ENCODE peak calls at places on chromosome 22, in ten cellular contexts. One of them, this sample, is unnamed.

GRCh38 chr22:49703990-49704344 is 123.7 kb downstream of the BRD1 start:
- DNase-seq in transverse colon: no peak
- DNase-seq in upper lobe of left lung: no peak
- DNase-seq in suprapubic skin: no peak
- DNase-seq in ovary: no peak
- DNase-seq in A549: no peak
- DNase-seq in esophagus muscularis mucosa: no peak
- DNase-seq in sigmoid colon: no peak
- DNase-seq in tibial nerve: no peak
- DNase-seq in H1: no peak
- DNase-seq in this sample: no peak

GRCh38 chr22:45246060-45246985 is 5.6 kb upstream of the KIAA0930 start:
- DNase-seq in transverse colon: peak
- DNase-seq in upper lobe of left lung: no peak
- DNase-seq in suprapubic skin: no peak
- DNase-seq in ovary: peak
- DNase-seq in A549: peak
- DNase-seq in esophagus muscularis mucosa: no peak
- DNase-seq in sigmoid colon: peak
- DNase-seq in tibial nerve: no peak
- DNase-seq in H1: no peak
- DNase-seq in this sample: peak

GRCh38 chr22:49642331-49642730 is 185.3 kb downstream of the BRD1 start:
- DNase-seq in transverse colon: no peak
- DNase-seq in upper lobe of left lung: no peak
- DNase-seq in suprapubic skin: no peak
- DNase-seq in ovary: no peak
- DNase-seq in A549: no peak
- DNase-seq in esophagus muscularis mucosa: no peak
- DNase-seq in sigmoid colon: no peak
- DNase-seq in tibial nerve: no peak
- DNase-seq in H1: no peak
- DNase-seq in this sample: no peak

GRCh38 chr22:20107471-20107901 is 8.4 kb upstream of the RANBP1 start:
- DNase-seq in transverse colon: no peak
- DNase-seq in upper lobe of left lung: peak
- DNase-seq in suprapubic skin: no peak
- DNase-seq in ovary: no peak
- DNase-seq in A549: no peak
- DNase-seq in esophagus muscularis mucosa: no peak
- DNase-seq in sigmoid colon: no peak
- DNase-seq in tibial nerve: no peak
- DNase-seq in H1: no peak
- DNase-seq in this sample: no peak

GRCh38 chr22:25406510-25407210 is 157.8 kb upstream of the GRK3 start:
- DNase-seq in transverse colon: no peak
- DNase-seq in upper lobe of left lung: no peak
- DNase-seq in suprapubic skin: peak
- DNase-seq in ovary: no peak
- DNase-seq in A549: no peak
- DNase-seq in esophagus muscularis mucosa: no peak
- DNase-seq in sigmoid colon: peak
- DNase-seq in tibial nerve: no peak
- DNase-seq in H1: no peak
- DNase-seq in this sample: no peak

GRCh38 chr22:41524283-41524682 is 20.0 kb downstream of the POLR3H start:
- DNase-seq in transverse colon: peak
- DNase-seq in upper lobe of left lung: no peak
- DNase-seq in suprapubic skin: no peak
- DNase-seq in ovary: peak
- DNase-seq in A549: no peak
- DNase-seq in esophagus muscularis mucosa: peak
- DNase-seq in sigmoid colon: peak
- DNase-seq in tibial nerve: peak
- DNase-seq in H1: no peak
- DNase-seq in this sample: peak

GRCh38 chr22:28799834-28800307 is 498 bp downstream of the XBP1 start:
- DNase-seq in transverse colon: peak
- DNase-seq in upper lobe of left lung: peak
- DNase-seq in suprapubic skin: peak
- DNase-seq in ovary: peak
- DNase-seq in A549: no peak
- DNase-seq in esophagus muscularis mucosa: no peak
- DNase-seq in sigmoid colon: peak
- DNase-seq in tibial nerve: peak
- DNase-seq in H1: no peak
- DNase-seq in this sample: peak

GRCh38 chr22:50319503-50319951 is 7.3 kb downstream of the DENND6B start:
- DNase-seq in transverse colon: no peak
- DNase-seq in upper lobe of left lung: peak
- DNase-seq in suprapubic skin: no peak
- DNase-seq in ovary: no peak
- DNase-seq in A549: no peak
- DNase-seq in esophagus muscularis mucosa: no peak
- DNase-seq in sigmoid colon: no peak
- DNase-seq in tibial nerve: no peak
- DNase-seq in H1: no peak
- DNase-seq in this sample: no peak

GRCh38 chr22:45212992-45213751 is 27.5 kb downstream of the KIAA0930 start:
- DNase-seq in transverse colon: peak
- DNase-seq in upper lobe of left lung: peak
- DNase-seq in suprapubic skin: no peak
- DNase-seq in ovary: no peak
- DNase-seq in A549: no peak
- DNase-seq in esophagus muscularis mucosa: no peak
- DNase-seq in sigmoid colon: peak
- DNase-seq in tibial nerve: no peak
- DNase-seq in H1: no peak
- DNase-seq in this sample: no peak

GRCh38 chr22:50701076-50701419 is 28.4 kb downstream of the SHANK3 start:
- DNase-seq in transverse colon: no peak
- DNase-seq in upper lobe of left lung: no peak
- DNase-seq in suprapubic skin: peak
- DNase-seq in ovary: no peak
- DNase-seq in A549: no peak
- DNase-seq in esophagus muscularis mucosa: no peak
- DNase-seq in sigmoid colon: peak
- DNase-seq in tibial nerve: no peak
- DNase-seq in H1: no peak
- DNase-seq in this sample: no peak

GRCh38 chr22:50011447-50012200 is 941 bp downstream of the IL17REL start:
- DNase-seq in transverse colon: no peak
- DNase-seq in upper lobe of left lung: peak
- DNase-seq in suprapubic skin: peak
- DNase-seq in ovary: no peak
- DNase-seq in A549: no peak
- DNase-seq in esophagus muscularis mucosa: no peak
- DNase-seq in sigmoid colon: peak
- DNase-seq in tibial nerve: no peak
- DNase-seq in H1: no peak
- DNase-seq in this sample: no peak

GRCh38 chr22:45493286-45493771 is 9.4 kb upstream of the FBLN1 start:
- DNase-seq in transverse colon: no peak
- DNase-seq in upper lobe of left lung: no peak
- DNase-seq in suprapubic skin: no peak
- DNase-seq in ovary: peak
- DNase-seq in A549: no peak
- DNase-seq in esophagus muscularis mucosa: no peak
- DNase-seq in sigmoid colon: peak
- DNase-seq in tibial nerve: no peak
- DNase-seq in H1: no peak
- DNase-seq in this sample: no peak

GRCh38 chr22:43829904-43830851 is 18.1 kb upstream of the EFCAB6 start:
- DNase-seq in transverse colon: no peak
- DNase-seq in upper lobe of left lung: peak
- DNase-seq in suprapubic skin: peak
- DNase-seq in ovary: no peak
- DNase-seq in A549: no peak
- DNase-seq in esophagus muscularis mucosa: no peak
- DNase-seq in sigmoid colon: peak
- DNase-seq in tibial nerve: peak
- DNase-seq in H1: no peak
- DNase-seq in this sample: no peak

GRCh38 chr22:46090631-46091201 is 59.6 kb upstream of the PPARA start:
- DNase-seq in transverse colon: no peak
- DNase-seq in upper lobe of left lung: peak
- DNase-seq in suprapubic skin: peak
- DNase-seq in ovary: no peak
- DNase-seq in A549: no peak
- DNase-seq in esophagus muscularis mucosa: no peak
- DNase-seq in sigmoid colon: peak
- DNase-seq in tibial nerve: peak
- DNase-seq in H1: no peak
- DNase-seq in this sample: no peak

GRCh38 chr22:42742940-42743339 is 22.3 kb upstream of the A4GALT start:
- DNase-seq in transverse colon: no peak
- DNase-seq in upper lobe of left lung: peak
- DNase-seq in suprapubic skin: no peak
- DNase-seq in ovary: no peak
- DNase-seq in A549: no peak
- DNase-seq in esophagus muscularis mucosa: no peak
- DNase-seq in sigmoid colon: peak
- DNase-seq in tibial nerve: no peak
- DNase-seq in H1: no peak
- DNase-seq in this sample: no peak

GRCh38 chr22:42745118-42745517 is 24.4 kb upstream of the A4GALT start:
- DNase-seq in transverse colon: no peak
- DNase-seq in upper lobe of left lung: no peak
- DNase-seq in suprapubic skin: no peak
- DNase-seq in ovary: no peak
- DNase-seq in A549: peak
- DNase-seq in esophagus muscularis mucosa: no peak
- DNase-seq in sigmoid colon: no peak
- DNase-seq in tibial nerve: no peak
- DNase-seq in H1: no peak
- DNase-seq in this sample: no peak

GRCh38 chr22:42747701-42748513 is 27.2 kb upstream of the A4GALT start:
- DNase-seq in transverse colon: no peak
- DNase-seq in upper lobe of left lung: no peak
- DNase-seq in suprapubic skin: no peak
- DNase-seq in ovary: no peak
- DNase-seq in A549: no peak
- DNase-seq in esophagus muscularis mucosa: no peak
- DNase-seq in sigmoid colon: no peak
- DNase-seq in tibial nerve: no peak
- DNase-seq in H1: no peak
- DNase-seq in this sample: no peak

DNA sequence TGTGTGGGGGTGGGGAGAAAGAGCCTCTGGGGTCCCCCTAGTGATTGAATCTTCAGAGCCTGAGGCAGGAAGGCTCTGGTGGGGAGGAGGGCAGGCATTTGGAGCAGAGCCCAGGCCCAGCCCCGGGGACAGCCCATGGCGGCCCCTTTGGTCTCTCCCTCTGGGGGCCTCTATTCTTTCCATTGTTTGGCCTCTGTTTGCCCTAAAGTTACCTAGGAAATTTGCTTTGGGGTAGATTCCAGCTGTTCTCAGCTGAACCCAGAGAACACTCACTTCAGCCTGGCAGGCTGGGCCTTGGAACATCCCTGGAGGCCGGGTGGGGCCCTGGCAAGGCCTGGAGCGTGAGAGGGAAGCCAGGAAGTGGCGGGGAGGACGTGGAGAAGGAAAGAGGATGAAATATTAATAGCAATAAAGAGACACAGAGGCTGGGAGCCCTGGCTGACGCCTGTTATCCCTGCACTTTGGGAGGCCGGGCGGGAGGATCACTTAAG is 22.9 kb upstream of the A4GALT start:
- DNase-seq in transverse colon: peak
- DNase-seq in upper lobe of left lung: peak
- DNase-seq in suprapubic skin: peak
- DNase-seq in ovary: peak
- DNase-seq in A549: no peak
- DNase-seq in esophagus muscularis mucosa: no peak
- DNase-seq in sigmoid colon: peak
- DNase-seq in tibial nerve: peak
- DNase-seq in H1: no peak
- DNase-seq in this sample: no peak
- H3K27ac ChIP-seq in transverse colon: peak
- H3K27ac ChIP-seq in upper lobe of left lung: peak
- H3K27ac ChIP-seq in suprapubic skin: peak
- H3K27ac ChIP-seq in ovary: no peak
- H3K27ac ChIP-seq in A549: peak
- H3K27ac ChIP-seq in esophagus muscularis mucosa: peak
- H3K27ac ChIP-seq in sigmoid colon: peak
- H3K27ac ChIP-seq in tibial nerve: no peak
- H3K27ac ChIP-seq in H1: no peak
- H3K27ac ChIP-seq in this sample: peak

GRCh38 chr22:22761606-22761962 is 117.2 kb downstream of the GGTLC2 start:
- DNase-seq in transverse colon: no peak
- DNase-seq in upper lobe of left lung: no peak
- DNase-seq in suprapubic skin: no peak
- DNase-seq in ovary: no peak
- DNase-seq in A549: no peak
- DNase-seq in esophagus muscularis mucosa: peak
- DNase-seq in sigmoid colon: no peak
- DNase-seq in tibial nerve: no peak
- DNase-seq in H1: no peak
- DNase-seq in this sample: no peak
- TF ChIP-seq EP300 in transverse colon: no peak
- TF ChIP-seq EP300 in upper lobe of left lung: no peak
- TF ChIP-seq EP300 in suprapubic skin: no peak
- TF ChIP-seq EP300 in ovary: no peak
- TF ChIP-seq EP300 in A549: no peak
- TF ChIP-seq EP300 in esophagus muscularis mucosa: no peak
- TF ChIP-seq EP300 in sigmoid colon: no peak
- TF ChIP-seq EP300 in tibial nerve: no peak
- TF ChIP-seq EP300 in H1: no peak
- TF ChIP-seq EP300 in this sample: no peak

GRCh38 chr22:31347251-31348008 is 1.3 kb upstream of the PATZ1 start:
- DNase-seq in transverse colon: peak
- DNase-seq in upper lobe of left lung: peak
- DNase-seq in suprapubic skin: peak
- DNase-seq in ovary: peak
- DNase-seq in A549: peak
- DNase-seq in esophagus muscularis mucosa: no peak
- DNase-seq in sigmoid colon: peak
- DNase-seq in tibial nerve: peak
- DNase-seq in H1: no peak
- DNase-seq in this sample: peak
- TF ChIP-seq POLR2A in transverse colon: peak
- TF ChIP-seq POLR2A in upper lobe of left lung: no peak
- TF ChIP-seq POLR2A in suprapubic skin: no peak
- TF ChIP-seq POLR2A in ovary: no peak
- TF ChIP-seq POLR2A in A549: no peak
- TF ChIP-seq POLR2A in esophagus muscularis mucosa: no peak
- TF ChIP-seq POLR2A in sigmoid colon: no peak
- TF ChIP-seq POLR2A in tibial nerve: no peak
- TF ChIP-seq POLR2A in H1: peak
- TF ChIP-seq POLR2A in this sample: no peak

DNA sequence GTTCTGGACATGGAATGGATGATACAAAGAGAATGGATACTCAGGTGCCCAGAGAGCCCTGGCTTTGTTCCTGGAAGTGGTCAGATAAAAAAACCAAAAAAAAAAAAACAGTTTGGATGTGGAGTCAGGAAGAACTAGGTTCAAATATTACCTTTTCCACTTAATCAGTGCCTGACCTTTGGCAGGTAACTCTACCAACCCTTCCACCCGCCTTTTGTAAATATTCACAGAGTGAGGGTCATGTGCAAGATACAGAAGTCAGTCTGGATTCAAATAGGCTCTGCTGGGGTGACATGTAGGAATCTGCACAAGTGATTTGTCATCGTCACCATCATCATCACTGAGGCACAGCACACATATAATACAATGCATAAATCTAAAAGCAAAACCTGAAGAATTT is 490.6 kb downstream of the MIAT start:
- DNase-seq in transverse colon: no peak
- DNase-seq in upper lobe of left lung: no peak
- DNase-seq in suprapubic skin: no peak
- DNase-seq in ovary: no peak
- DNase-seq in A549: no peak
- DNase-seq in esophagus muscularis mucosa: no peak
- DNase-seq in sigmoid colon: no peak
- DNase-seq in tibial nerve: no peak
- DNase-seq in H1: no peak
- DNase-seq in this sample: no peak
- H3K27ac ChIP-seq in transverse colon: no peak
- H3K27ac ChIP-seq in upper lobe of left lung: no peak
- H3K27ac ChIP-seq in suprapubic skin: no peak
- H3K27ac ChIP-seq in ovary: no peak
- H3K27ac ChIP-seq in A549: no peak
- H3K27ac ChIP-seq in esophagus muscularis mucosa: no peak
- H3K27ac ChIP-seq in sigmoid colon: no peak
- H3K27ac ChIP-seq in tibial nerve: no peak
- H3K27ac ChIP-seq in H1: no peak
- H3K27ac ChIP-seq in this sample: no peak

This sample was measured in stomach.